ENCODE peak calls at places on chromosomes 11 and 22, in six cellular contexts. D, Q, Y, C, X and J are unnamed samples.
A peak's percentile ranks its signal among the peaks of the same experiment; 100 is the strongest.

GRCh38 chr11:114846040-114846791 is 167.9 kb downstream of the NXPE2 start:
- DNase-seq in Q (peak; percentile 30), D (no peak), Y (no peak), X (peak; percentile 90), C (peak; percentile 35), J (no peak)

GRCh38 chr22:35539487-35539886 is 1.1 kb upstream of the RASD2 start:
- DNase-seq in Q (peak; percentile 49), Y (no peak), D (no peak), C (no peak), X (no peak), J (no peak)

GRCh38 chr11:98572941-98573340 is 447.8 kb upstream of the CNTN5 start:
- DNase-seq in Y (no peak), X (no peak), Q (no peak), D (no peak), C (no peak), J (no peak)

GRCh38 chr11:19868871-19869270 is 156.2 kb downstream of the NAV2 start:
- DNase-seq in D (no peak), Y (no peak), Q (peak; percentile 45), X (no peak), C (peak; percentile 35), J (no peak)

GRCh38 chr22:47044722-47045545 is 282.5 kb downstream of the TBC1D22A start:
- DNase-seq in Y (no peak), X (no peak), D (no peak), C (no peak), Q (no peak), J (no peak)

GRCh38 chr22:38016182-38017078 is 32.1 kb upstream of the SOX10 start:
- DNase-seq in D (no peak), C (peak; percentile 93), Q (peak; percentile 31), X (peak; percentile 64), Y (no peak), J (peak; percentile 97)

GRCh38 chr11:113614097-113614496 is 92.0 kb downstream of the TMPRSS5 start:
- DNase-seq in D (no peak), X (no peak), Q (no peak), C (no peak), Y (no peak), J (no peak)

GRCh38 chr11:124760205-124760652 is 1.9 kb downstream of the ESAM start:
- DNase-seq in Y (no peak), Q (no peak), X (no peak), C (no peak), D (no peak), J (no peak)

GRCh38 chr11:62419560-62420342 is 918 bp downstream of the SCGB1A1 start:
- DNase-seq in C (no peak), Q (no peak), Y (no peak), X (no peak), D (no peak), J (no peak)

GRCh38 chr22:29726512-29727247 is 6.9 kb downstream of the CABP7 start:
- DNase-seq in C (no peak), Q (no peak), Y (no peak), X (no peak), D (no peak), J (no peak)